ENCODE peak calls at places on chromosomes 11 and 22, in four cellular contexts. T is HepG2, P is K562, F is GM12878. X is an unnamed sample.

GRCh38 chr22:36405671-36406070 is 17.9 kb upstream of the MYH9 start:
- DNase-seq in F (no peak), P (no peak), T (no peak), X (no peak)

GRCh38 chr11:64251986-64252837 is 882 bp downstream of the PLCB3 start:
- DNase-seq in P (peak), T (no peak), F (no peak), X (no peak)

GRCh38 chr11:36119300-36119699 is 169.9 kb downstream of the COMMD9 start:
- DNase-seq in F (no peak), P (no peak), T (no peak), X (no peak)

GRCh38 chr11:36238881-36239280 is 50.3 kb downstream of the COMMD9 start:
- DNase-seq in T (no peak), F (no peak), P (no peak), X (no peak)

GRCh38 chr11:62804310-62805043 is 763 bp downstream of the NXF1 start:
- DNase-seq in P (peak), T (no peak), F (no peak), X (no peak)

GRCh38 chr22:22515890-22516289 is 4.2 kb downstream of the ZNF280A start:
- DNase-seq in T (no peak), P (no peak), F (no peak), X (no peak)

GRCh38 chr11:114280696-114281095 is 15.5 kb upstream of the NNMT start:
- DNase-seq in P (peak), F (no peak), T (peak), X (peak)

GRCh38 chr11:70483077-70483861 is 84.9 kb downstream of the CTTN start:
- DNase-seq in T (no peak), P (peak), F (no peak), X (peak)

GRCh38 chr11:72684236-72684912 is 10.2 kb upstream of the PDE2A start:
- DNase-seq in T (peak), P (peak), F (no peak), X (peak)

GRCh38 chr11:122910775-122911174 is 28.2 kb downstream of the JHY start:
- DNase-seq in F (no peak), P (no peak), T (peak), X (no peak)

GRCh38 chr22:37674951-37675929 is at the start of gene LGALS1:
- DNase-seq in P (peak), T (peak), F (no peak), X (peak)

GRCh38 chr11:127939000-127939399 is 648.4 kb downstream of the ETS1 start:
- DNase-seq in F (no peak), T (no peak), P (no peak), X (no peak)

GRCh38 chr11:106399075-106399500 is 321.6 kb downstream of the AASDHPPT start:
- DNase-seq in F (no peak), P (no peak), T (no peak), X (no peak)

GRCh38 chr22:49381595-49382450 is 445.9 kb downstream of the BRD1 start:
- DNase-seq in P (no peak), T (no peak), F (no peak), X (no peak)

GRCh38 chr11:106424111-106424510 is 346.6 kb downstream of the AASDHPPT start:
- DNase-seq in T (no peak), F (no peak), P (no peak), X (no peak)

GRCh38 chr11:118010738-118011461 is 24.7 kb downstream of the IL10RA start:
- DNase-seq in T (no peak), F (peak), P (no peak), X (no peak)

GRCh38 chr11:34308821-34309585 is 48.8 kb downstream of the ABTB2 start:
- DNase-seq in F (no peak), P (no peak), T (peak), X (no peak)

GRCh38 chr11:64851831-64852337 is 7.4 kb upstream of the CDC42BPG start:
- DNase-seq in F (no peak), P (peak), T (no peak), X (no peak)

GRCh38 chr22:23772315-23773246 is at the start of gene MMP11:
- DNase-seq in F (no peak), T (no peak), P (peak), X (peak)

GRCh38 chr11:47527186-47527585 is 25.7 kb downstream of the CELF1 start:
- DNase-seq in T (no peak), F (no peak), P (no peak), X (no peak)

GRCh38 chr11:14644396-14645246 is 1.0 kb downstream of the PDE3B start:
- DNase-seq in T (peak), F (no peak), P (peak), X (peak)

DNA sequence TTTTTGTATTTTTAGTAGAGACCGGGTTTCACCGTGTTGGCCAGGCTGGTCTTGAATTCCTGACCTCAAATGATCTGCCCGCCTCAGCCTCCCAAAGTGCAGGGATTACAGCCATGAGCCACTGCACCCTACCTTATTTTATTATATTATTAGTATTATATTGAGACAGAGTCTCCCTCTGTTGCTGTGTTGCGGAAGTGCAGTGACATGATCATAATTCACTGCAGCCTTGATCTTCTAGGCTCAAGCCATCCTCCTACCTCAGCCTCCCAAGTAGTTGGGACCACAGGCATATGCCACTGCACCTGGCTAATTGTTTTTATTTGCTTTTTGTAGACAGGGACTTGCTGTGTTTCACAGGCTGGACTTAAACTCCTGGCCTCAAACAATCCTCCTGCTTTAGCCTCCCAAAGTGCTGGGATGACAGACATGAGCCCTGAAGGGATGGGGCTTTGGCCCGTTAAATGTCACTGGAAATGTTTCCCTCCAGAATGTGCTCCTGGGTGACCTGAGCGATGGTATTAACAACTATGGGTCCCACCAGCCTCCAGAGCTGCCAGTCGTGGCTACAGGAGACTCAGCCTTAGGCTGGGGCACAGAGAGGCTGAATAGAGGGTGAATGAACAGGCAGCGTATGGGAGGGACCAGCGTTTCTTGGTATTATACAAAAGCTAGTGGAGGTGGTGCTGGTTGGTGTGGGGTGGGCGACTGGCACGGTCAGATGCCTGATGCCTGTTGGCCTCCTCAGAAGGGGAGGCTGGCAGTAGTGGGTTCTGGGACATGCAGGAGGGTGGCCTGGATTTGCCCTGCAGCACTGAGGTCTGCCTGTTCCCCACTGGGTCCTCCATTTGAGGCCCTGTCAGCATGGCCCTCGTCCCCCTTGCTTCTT is 7.3 kb downstream of the TANGO2 start:
- DNase-seq in P (no peak), F (no peak), T (no peak), X (no peak)
- TF ChIP-seq TARDBP in P (no peak), F (no peak), T (no peak), X (no peak)

GRCh38 chr11:19513253-19513652 is 199.4 kb upstream of the NAV2 start:
- DNase-seq in F (no peak), P (no peak), T (no peak), X (no peak)

GRCh38 chr11:19511413-19512183 is 201.0 kb upstream of the NAV2 start:
- DNase-seq in F (no peak), P (no peak), T (no peak), X (no peak)

GRCh38 chr11:19511066-19511412 is 201.6 kb upstream of the NAV2 start:
- DNase-seq in P (no peak), T (no peak), F (no peak), X (no peak)

GRCh38 chr11:19510468-19510867 is 202.2 kb upstream of the NAV2 start:
- DNase-seq in F (no peak), P (no peak), T (no peak), X (no peak)

DNA sequence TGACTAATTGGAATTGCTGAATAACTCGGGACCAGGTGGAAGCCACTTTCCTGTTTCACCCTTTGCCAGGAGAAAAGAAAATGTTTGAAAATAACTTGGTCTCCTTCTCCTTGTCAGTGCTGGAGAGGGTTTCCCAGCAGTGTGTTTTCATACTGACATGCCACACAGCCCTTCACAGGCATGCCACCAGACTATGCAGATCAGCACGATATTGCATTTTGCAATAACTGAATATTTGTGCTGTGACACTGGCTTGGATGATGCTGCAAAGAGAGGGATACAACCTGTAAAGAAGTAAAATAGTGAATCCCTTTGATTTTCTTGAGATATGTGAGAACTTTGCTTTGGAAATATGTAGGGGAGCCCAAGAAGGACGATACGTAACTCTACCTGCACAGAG is 200.0 kb upstream of the NAV2 start:
- DNase-seq in T (no peak), P (no peak), F (no peak), X (no peak)
- TF ChIP-seq TARDBP in T (no peak), P (no peak), F (no peak), X (no peak)

GRCh38 chr22:40123387-40123786 is 54.3 kb upstream of the TNRC6B start:
- DNase-seq in P (peak), T (no peak), F (no peak), X (peak)
- TF ChIP-seq TARDBP in P (no peak), T (no peak), F (no peak), X (no peak)

GRCh38 chr11:1237128-1237580 is 14.3 kb downstream of the MUC5B start:
- DNase-seq in F (no peak), T (no peak), P (no peak), X (no peak)

GRCh38 chr11:1235615-1236315 is 12.9 kb downstream of the MUC5B start:
- DNase-seq in P (no peak), T (no peak), F (no peak), X (no peak)

GRCh38 chr11:1234771-1235614 is 12.1 kb downstream of the MUC5B start:
- DNase-seq in F (no peak), P (no peak), T (no peak), X (no peak)

GRCh38 chr11:1237851-1238250 is 15.0 kb downstream of the MUC5B start:
- DNase-seq in F (no peak), T (no peak), P (no peak), X (no peak)

GRCh38 chr11:1236316-1237127 is 13.7 kb downstream of the MUC5B start:
- DNase-seq in F (no peak), P (no peak), T (no peak), X (no peak)
- TF ChIP-seq TARDBP in F (no peak), P (no peak), T (no peak), X (no peak)

GRCh38 chr11:25066706-25067105 is 569.9 kb downstream of the LUZP2 start:
- DNase-seq in F (no peak), T (no peak), P (no peak), X (no peak)

GRCh38 chr11:25068451-25068850 is 571.6 kb downstream of the LUZP2 start:
- DNase-seq in F (no peak), T (no peak), P (no peak), X (no peak)

GRCh38 chr11:25065711-25066110 is 568.9 kb downstream of the LUZP2 start:
- DNase-seq in T (no peak), P (no peak), F (no peak), X (no peak)
- TF ChIP-seq TARDBP in T (no peak), P (no peak), F (no peak), X (no peak)